ENCODE peak calls at places on chromosomes 16 and 17, in four cellular contexts. S is nucleus accumbens, E is type B pancreatic cell, U is ELR. K is an unnamed sample.

GRCh38 chr17:15651583-15652110 is 32.1 kb upstream of the FBXW10B start:
- DNase-seq in S (peak), E (peak), U (peak), K (peak)

GRCh38 chr17:35738519-35739133 is 7.2 kb downstream of the RASL10B start:
- DNase-seq in S (no peak), E (no peak), U (no peak), K (no peak)

GRCh38 chr16:62540496-62540895 is 504.3 kb upstream of the CDH8 start:
- DNase-seq in S (no peak), E (no peak), U (no peak), K (no peak)

GRCh38 chr16:68287276-68288251 is 23.2 kb downstream of the SLC7A6OS start:
- DNase-seq in S (no peak), E (no peak), U (peak), K (peak)

GRCh38 chr17:68599091-68599872 is 1.9 kb downstream of the FAM20A start:
- DNase-seq in S (no peak), E (no peak), U (no peak), K (peak)

GRCh38 chr16:20763461-20764232 is at the start of gene ACSM3:
- DNase-seq in S (no peak), E (peak), U (peak), K (peak)

GRCh38 chr17:77924757-77925336 is 33.7 kb upstream of the TNRC6C start:
- DNase-seq in S (peak), E (no peak), U (no peak), K (peak)

GRCh38 chr17:76240461-76241204 is at the start of gene RNF157:
- DNase-seq in S (peak), E (peak), U (peak), K (peak)

GRCh38 chr16:83967838-83968482 is at the start of gene NECAB2:
- DNase-seq in S (no peak), E (no peak), U (peak), K (no peak)

GRCh38 chr17:82152556-82153294 is 54.7 kb upstream of the FASN start:
- DNase-seq in S (no peak), E (no peak), U (no peak), K (no peak)

GRCh38 chr17:72121164-72122001 is 563 bp downstream of the SOX9 start:
- DNase-seq in S (peak), E (peak), U (peak), K (peak)

GRCh38 chr16:27314161-27314723 is 468 bp downstream of the IL4R start:
- DNase-seq in S (no peak), E (no peak), U (peak), K (peak)

GRCh38 chr17:36019423-36019822 is 1.7 kb upstream of the CCL23 start:
- DNase-seq in S (no peak), E (no peak), U (no peak), K (no peak)

GRCh38 chr17:17191346-17191792 is 14.8 kb downstream of the PLD6 start:
- DNase-seq in S (no peak), E (no peak), U (peak), K (peak)

GRCh38 chr16:12661656-12662172 is 142.0 kb downstream of the CPPED1 start:
- DNase-seq in S (no peak), E (no peak), U (peak), K (peak)

GRCh38 chr17:33500141-33500540 is 207.0 kb upstream of the ASIC2 start:
- DNase-seq in S (no peak), E (no peak), U (no peak), K (no peak)

GRCh38 chr17:76566988-76567431 is 18.6 kb downstream of the ST6GALNAC2 start:
- DNase-seq in S (no peak), E (no peak), U (peak), K (no peak)

GRCh38 chr16:81546781-81547180 is 102.2 kb downstream of the CMIP start:
- DNase-seq in S (no peak), E (no peak), U (no peak), K (no peak)

GRCh38 chr17:58626905-58627304 is 64.9 kb downstream of the TEX14 start:
- DNase-seq in S (no peak), E (no peak), U (no peak), K (no peak)

GRCh38 chr17:10556301-10557005 is 7.0 kb upstream of the MYH2 start:
- DNase-seq in S (no peak), E (no peak), U (no peak), K (no peak)

GRCh38 chr16:57307365-57307764 is 22.9 kb upstream of the PLLP start:
- DNase-seq in S (no peak), E (no peak), U (no peak), K (no peak)

GRCh38 chr17:34572483-34572882 is 6.9 kb upstream of the TMEM132E start:
- DNase-seq in S (no peak), E (no peak), U (no peak), K (no peak)

GRCh38 chr16:70018254-70018653 is 67.1 kb downstream of the CLEC18A start:
- DNase-seq in S (no peak), E (no peak), U (peak), K (peak)

GRCh38 chr17:32625971-32626370 is 139.2 kb downstream of the CDK5R1 start:
- DNase-seq in S (no peak), E (no peak), U (no peak), K (no peak)